ENCODE peak calls at places on chromosomes 2 and 18, in four cellular contexts. Y is GM12891, L is GM12878, X is K562. I is an unnamed sample.
A peak's percentile ranks its signal among the peaks of the same experiment; 100 is the strongest.

GRCh38 chr18:41870817-41871216 is 84.2 kb upstream of the PIK3C3 start:
- DNase-seq in Y (no peak), L (no peak), X (no peak), I (no peak)

GRCh38 chr2:164593959-164594358 is 27.3 kb downstream of the GRB14 start:
- DNase-seq in Y (no peak), L (no peak), X (no peak), I (no peak)

GRCh38 chr2:28752608-28752984 is 966 bp downstream of the PPP1CB start:
- DNase-seq in Y (no peak), L (no peak), X (no peak), I (no peak)

GRCh38 chr2:58484201-58484600 is 243.1 kb upstream of the FANCL start:
- DNase-seq in Y (no peak), L (no peak), X (no peak), I (no peak)

GRCh38 chr2:38740851-38741541 is 10.2 kb downstream of the SRSF7 start:
- DNase-seq in Y (no peak), L (no peak), X (peak; percentile 38), I (no peak)

GRCh38 chr18:9429662-9429993 is 45.7 kb upstream of the RALBP1 start:
- DNase-seq in Y (no peak), L (no peak), X (no peak), I (no peak)

GRCh38 chr2:218259099-218259921 is 1.5 kb upstream of the GPBAR1 start:
- DNase-seq in Y (no peak), L (no peak), X (no peak), I (no peak)

GRCh38 chr18:3595282-3596273 is 145.6 kb downstream of the TGIF1 start:
- DNase-seq in Y (no peak), L (peak; percentile 82), X (peak; percentile 86), I (peak; percentile 79)

GRCh38 chr2:222410534-222410933 is 13.8 kb upstream of the SGPP2 start:
- DNase-seq in Y (no peak), L (no peak), X (no peak), I (no peak)

GRCh38 chr2:68741238-68741637 is 6.6 kb downstream of the ARHGAP25 start:
- DNase-seq in Y (no peak), L (no peak), X (no peak), I (no peak)

GRCh38 chr2:45988879-45989278 is 308.3 kb upstream of the EPAS1 start:
- DNase-seq in Y (no peak), L (no peak), X (no peak), I (no peak)
- TF ChIP-seq SPI1 in Y (no peak), L (no peak), X (no peak), I (no peak)

GRCh38 chr2:158740127-158740526 is 55.0 kb upstream of the DAPL1 start:
- DNase-seq in Y (no peak), L (no peak), X (no peak), I (no peak)
- TF ChIP-seq SPI1 in Y (no peak), L (no peak), X (no peak), I (no peak)

GRCh38 chr18:13622751-13623150 is 103.6 kb downstream of the FAM210A start:
- DNase-seq in Y (no peak), L (no peak), X (no peak), I (no peak)

GRCh38 chr18:13623348-13623747 is 103.0 kb downstream of the FAM210A start:
- DNase-seq in Y (no peak), L (no peak), X (no peak), I (no peak)

GRCh38 chr18:13621446-13621849 is 104.9 kb downstream of the FAM210A start:
- DNase-seq in Y (no peak), L (no peak), X (no peak), I (no peak)

GRCh38 chr18:13620818-13621445 is 105.4 kb downstream of the FAM210A start:
- DNase-seq in Y (no peak), L (no peak), X (no peak), I (no peak)

DNA sequence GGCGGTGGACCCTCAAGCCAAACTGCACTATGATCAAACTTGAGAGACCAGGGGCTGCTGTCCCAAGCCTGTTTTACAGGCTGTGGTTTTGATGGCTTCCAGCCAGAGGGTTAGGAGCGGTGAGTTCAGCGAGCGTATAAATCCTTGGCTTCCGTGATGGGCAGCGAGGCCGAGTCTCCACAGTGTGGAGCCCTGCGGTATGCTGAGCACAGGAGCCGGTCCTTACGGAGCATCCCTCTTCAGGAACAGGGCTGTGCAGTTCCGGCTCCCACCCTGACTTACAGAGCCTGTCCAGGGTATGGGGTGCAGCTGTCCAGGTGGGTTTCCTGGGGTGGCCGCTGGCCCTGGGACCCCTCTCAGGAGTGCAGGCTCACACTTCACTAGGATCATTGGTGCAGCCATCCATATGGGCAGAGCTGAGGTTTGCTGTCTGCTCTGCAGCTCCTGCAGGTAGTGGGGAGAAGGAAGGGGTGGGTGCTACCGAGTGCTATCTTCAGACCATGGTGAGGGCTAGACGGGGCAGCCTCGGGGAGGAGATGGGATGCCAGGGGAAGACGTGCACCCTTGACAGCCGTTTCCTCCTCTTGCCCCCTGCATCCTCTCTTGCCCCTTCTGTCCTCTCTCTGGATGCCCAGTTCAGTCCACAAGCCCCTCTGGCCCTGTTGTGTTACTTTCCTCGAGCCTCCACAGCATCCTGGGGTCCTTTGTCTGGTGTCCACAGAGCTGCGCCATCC is 104.3 kb downstream of the FAM210A start:
- DNase-seq in Y (no peak), L (no peak), X (no peak), I (no peak)
- TF ChIP-seq SPI1 in Y (no peak), L (no peak), X (no peak), I (no peak)

DNA sequence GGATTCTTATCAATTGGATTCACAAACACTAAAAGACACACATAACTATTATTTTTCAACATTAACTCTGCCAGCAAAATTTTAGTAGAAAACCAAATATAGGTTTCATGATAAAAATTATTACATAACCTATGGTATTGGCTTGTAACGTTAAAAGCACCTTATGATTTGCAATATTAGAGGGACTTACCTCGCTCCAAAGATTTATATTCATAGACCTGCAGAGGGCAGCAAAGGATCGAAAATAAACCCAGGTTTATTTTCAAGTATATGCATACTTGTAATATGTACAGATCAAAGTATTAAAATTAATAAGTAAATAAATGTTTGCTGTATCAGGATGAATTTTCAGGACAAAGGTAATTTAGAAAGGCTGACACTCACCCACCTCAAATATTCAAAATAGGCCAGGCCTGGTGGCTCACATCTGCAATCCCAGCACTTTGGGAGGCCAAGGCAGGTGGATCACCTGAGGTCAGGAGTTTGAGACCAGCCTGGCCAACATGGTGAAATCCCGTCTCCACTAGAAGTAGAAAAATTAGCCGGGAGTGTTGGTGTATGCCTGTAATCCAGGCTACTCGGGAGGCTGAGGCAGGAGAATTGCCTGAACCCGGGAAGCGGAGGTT is 45.3 kb downstream of the LRPPRC start:
- DNase-seq in Y (no peak), L (no peak), X (peak; percentile 38), I (no peak)
- TF ChIP-seq SPI1 in Y (no peak), L (no peak), X (no peak), I (no peak)

GRCh38 chr2:142874293-142874814 is 3.1 kb upstream of the KYNU start:
- DNase-seq in Y (no peak), L (no peak), X (no peak), I (no peak)
- TF ChIP-seq SPI1 in Y (no peak), L (no peak), X (no peak), I (no peak)

DNA sequence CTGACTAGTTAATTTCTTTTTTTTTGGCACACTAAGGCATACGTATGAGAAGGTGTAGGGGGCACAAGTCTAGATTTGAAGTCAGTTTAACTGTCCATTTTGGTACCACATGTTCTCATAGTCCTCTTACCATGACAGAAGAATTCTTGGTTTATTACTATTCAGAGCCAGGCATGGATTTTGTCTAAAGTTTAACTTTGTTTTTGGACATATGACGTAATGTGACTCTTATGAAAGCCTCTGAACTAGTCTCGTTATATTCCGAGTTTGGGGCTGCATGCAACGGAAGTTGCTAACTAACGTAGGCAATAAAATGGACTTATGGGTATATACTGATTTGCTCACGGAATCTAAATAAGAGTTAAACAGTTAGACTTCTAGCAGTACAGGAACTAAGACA is 62.9 kb downstream of the MSTN start:
- DNase-seq in Y (no peak), L (no peak), X (no peak), I (no peak)
- TF ChIP-seq SPI1 in Y (no peak), L (no peak), X (no peak), I (no peak)

DNA sequence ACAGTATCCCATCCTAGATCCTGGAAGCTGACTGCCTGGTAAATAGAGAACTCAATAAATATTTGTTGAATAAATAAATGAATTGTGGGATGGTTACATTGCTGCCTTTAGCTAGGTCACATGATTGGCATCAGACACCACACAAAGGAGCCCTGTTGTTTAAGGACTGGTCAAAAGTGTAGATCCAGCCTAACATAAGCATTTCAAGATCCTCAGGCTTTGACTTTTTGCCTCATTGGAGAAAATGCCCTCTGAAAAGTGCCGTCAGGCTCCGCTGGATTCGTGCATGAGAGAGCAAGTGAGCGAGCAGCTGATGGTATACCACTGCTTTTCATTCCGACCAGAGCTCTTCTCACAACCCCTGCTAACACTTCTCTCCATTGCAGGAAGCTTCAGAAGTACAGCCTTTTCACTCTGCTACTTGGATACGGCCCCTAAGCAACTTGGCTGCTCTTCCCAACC is 1.3 kb upstream of the ZNF24 start:
- DNase-seq in Y (peak; percentile 16), L (peak; percentile 17), X (peak; percentile 24), I (no peak)
- TF ChIP-seq SPI1 in Y (no peak), L (no peak), X (no peak), I (no peak)

GRCh38 chr2:160275646-160276045 is 75.6 kb upstream of the ITGB6 start:
- DNase-seq in Y (no peak), L (no peak), X (no peak), I (no peak)

GRCh38 chr2:160281213-160281612 is 81.1 kb upstream of the ITGB6 start:
- DNase-seq in Y (no peak), L (no peak), X (no peak), I (no peak)

GRCh38 chr2:160279813-160280465 is 79.9 kb upstream of the ITGB6 start:
- DNase-seq in Y (no peak), L (no peak), X (no peak), I (no peak)

GRCh38 chr2:160278889-160279196 is 78.8 kb upstream of the ITGB6 start:
- DNase-seq in Y (no peak), L (no peak), X (no peak), I (no peak)

GRCh38 chr2:160278101-160278888 is 78.2 kb upstream of the ITGB6 start:
- DNase-seq in Y (no peak), L (no peak), X (no peak), I (no peak)
- TF ChIP-seq SPI1 in Y (no peak), L (no peak), X (no peak), I (no peak)

DNA sequence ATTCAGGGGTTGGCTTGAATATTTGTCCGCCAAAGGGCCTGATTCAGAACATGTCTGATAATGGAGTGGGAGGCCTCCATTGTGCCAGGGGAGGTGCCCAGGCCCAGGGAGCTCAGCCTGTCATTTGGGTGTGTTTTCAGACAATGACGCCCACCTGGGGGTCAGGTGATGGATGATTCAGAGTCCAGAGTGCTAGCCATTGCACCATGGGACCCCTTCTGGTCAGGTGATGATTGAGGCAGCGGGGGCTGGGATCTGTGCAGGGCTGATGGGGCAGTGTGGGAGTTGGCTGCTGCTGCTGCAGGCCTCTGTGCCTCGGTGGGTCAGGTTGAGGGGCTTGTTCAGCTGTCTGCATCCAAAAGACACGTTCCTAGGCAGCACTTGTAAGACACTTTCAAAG is 8.3 kb upstream of the ARHGEF4 start:
- DNase-seq in Y (no peak), L (no peak), X (no peak), I (no peak)
- TF ChIP-seq SPI1 in Y (no peak), L (no peak), X (no peak), I (no peak)

I was measured in HL-60.